ENCODE peak calls at places on chromosomes 7 and 10, in eight cellular contexts. N, T, F, B, G, V, W and E are unnamed samples.

GRCh38 chr7:92034116-92034515 is 93.5 kb downstream of the AKAP9 start:
- DNase-seq in G (no peak), V (no peak), N (no peak), W (no peak), B (no peak), F (no peak), T (no peak), E (no peak)

GRCh38 chr10:79162022-79162421 is 93.3 kb downstream of the ZMIZ1 start:
- DNase-seq in N (no peak), V (no peak), G (no peak), B (no peak), F (no peak), T (no peak), W (no peak), E (no peak)

GRCh38 chr10:86671985-86672710 is 3.8 kb downstream of the LDB3 start:
- DNase-seq in T (no peak), N (no peak), G (no peak), B (no peak), W (no peak), V (no peak), F (no peak), E (no peak)

GRCh38 chr10:45404087-45404769 is 30.2 kb downstream of the ALOX5 start:
- DNase-seq in G (no peak), V (no peak), F (peak), W (no peak), B (no peak), N (no peak), T (no peak), E (no peak)

GRCh38 chr7:3888096-3888495 is 587.0 kb downstream of the SDK1 start:
- DNase-seq in B (no peak), T (no peak), G (no peak), W (no peak), N (peak), V (no peak), F (no peak), E (no peak)

GRCh38 chr7:152076324-152076821 is 50.9 kb downstream of the GALNT11 start:
- DNase-seq in T (no peak), G (peak), N (peak), B (peak), V (peak), F (no peak), W (peak), E (no peak)

GRCh38 chr7:108824840-108825540 is 255.3 kb downstream of the DNAJB9 start:
- DNase-seq in T (no peak), F (no peak), N (peak), G (peak), V (no peak), B (no peak), W (no peak), E (no peak)

GRCh38 chr10:132689721-132690360 is 96.1 kb downstream of the NKX6-2 start:
- DNase-seq in W (no peak), T (peak), V (no peak), N (no peak), F (peak), G (peak), B (no peak), E (no peak)

GRCh38 chr10:22343761-22344160 is 1.5 kb upstream of the SPAG6 start:
- DNase-seq in W (no peak), F (no peak), G (no peak), T (no peak), V (no peak), B (no peak), N (no peak), E (no peak)

GRCh38 chr10:62814901-62815372 is 1.2 kb downstream of the EGR2 start:
- DNase-seq in G (no peak), V (peak), B (no peak), W (no peak), F (peak), T (peak), N (no peak), E (no peak)

GRCh38 chr7:17534348-17534747 is 235.9 kb downstream of the AHR start:
- DNase-seq in N (no peak), B (no peak), F (no peak), W (no peak), G (no peak), V (no peak), T (no peak), E (no peak)

GRCh38 chr7:17528636-17529035 is 230.2 kb downstream of the AHR start:
- DNase-seq in T (no peak), W (no peak), N (peak), G (no peak), V (no peak), B (no peak), F (no peak), E (no peak)

GRCh38 chr7:17532861-17533404 is 234.5 kb downstream of the AHR start:
- DNase-seq in V (no peak), B (peak), T (no peak), N (peak), G (no peak), W (no peak), F (no peak), E (no peak)

GRCh38 chr7:17530249-17530648 is 231.8 kb downstream of the AHR start:
- DNase-seq in F (no peak), V (no peak), W (no peak), T (no peak), B (no peak), N (no peak), G (no peak), E (no peak)

GRCh38 chr7:17530741-17531417 is 232.4 kb downstream of the AHR start:
- DNase-seq in F (no peak), W (no peak), V (no peak), B (peak), G (no peak), N (peak), T (no peak), E (no peak)
- TF ChIP-seq CTCF in F (peak), W (peak), V (no peak), B (no peak), G (peak), N (peak), T (no peak), E (no peak)

DNA sequence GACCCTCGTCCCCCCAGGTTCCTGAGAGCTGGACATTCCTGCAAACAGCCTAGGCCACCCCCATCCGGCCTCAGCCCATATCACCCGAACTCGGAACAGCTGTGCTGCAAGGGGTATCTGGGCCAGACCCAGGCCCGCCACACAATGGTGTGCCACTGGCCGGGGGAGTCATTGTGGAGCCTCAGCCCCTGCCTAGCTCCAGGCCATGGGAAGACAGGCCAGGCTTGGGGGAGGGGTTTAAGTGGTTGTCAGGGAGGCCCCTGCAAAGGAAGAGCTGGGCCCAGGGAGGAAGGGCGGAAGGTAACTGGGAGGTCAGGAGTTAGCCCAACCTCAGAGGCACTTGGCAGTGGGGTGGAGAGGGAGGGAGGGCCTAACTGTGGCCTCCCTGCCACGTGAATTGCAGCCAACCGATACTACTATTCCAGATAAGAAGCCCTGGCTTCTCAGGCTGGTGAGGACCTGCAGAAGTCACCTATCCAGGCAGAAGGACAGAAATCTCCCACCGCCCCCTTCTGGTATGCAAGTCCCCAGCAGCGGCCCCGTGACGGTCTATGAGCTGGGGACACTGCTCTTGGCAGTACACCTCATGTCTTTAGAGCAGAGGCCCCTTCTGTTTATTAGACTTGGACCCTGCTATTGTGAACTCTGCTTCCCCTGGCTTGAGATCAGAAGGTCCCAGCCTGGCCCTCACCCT is 26.8 kb downstream of the VSIR start:
- DNase-seq in F (no peak), V (no peak), N (no peak), B (no peak), T (no peak), W (peak), G (peak), E (no peak)
- TF ChIP-seq CTCF in F (peak), V (no peak), N (no peak), B (no peak), T (no peak), W (no peak), G (peak), E (no peak)

GRCh38 chr10:72074413-72075183 is 13.8 kb downstream of the SPOCK2 start:
- DNase-seq in T (no peak), W (no peak), V (no peak), N (no peak), B (no peak), G (no peak), F (peak), E (no peak)

GRCh38 chr10:72069751-72070501 is 18.4 kb downstream of the SPOCK2 start:
- DNase-seq in F (no peak), G (no peak), V (no peak), T (no peak), W (no peak), B (no peak), N (no peak), E (no peak)

GRCh38 chr10:72072639-72073038 is 15.7 kb downstream of the SPOCK2 start:
- DNase-seq in G (no peak), F (peak), N (no peak), B (no peak), T (no peak), W (no peak), V (no peak), E (no peak)

GRCh38 chr10:72073677-72074412 is 14.5 kb downstream of the SPOCK2 start:
- DNase-seq in V (no peak), T (no peak), N (no peak), F (peak), G (no peak), B (no peak), W (no peak), E (no peak)

DNA sequence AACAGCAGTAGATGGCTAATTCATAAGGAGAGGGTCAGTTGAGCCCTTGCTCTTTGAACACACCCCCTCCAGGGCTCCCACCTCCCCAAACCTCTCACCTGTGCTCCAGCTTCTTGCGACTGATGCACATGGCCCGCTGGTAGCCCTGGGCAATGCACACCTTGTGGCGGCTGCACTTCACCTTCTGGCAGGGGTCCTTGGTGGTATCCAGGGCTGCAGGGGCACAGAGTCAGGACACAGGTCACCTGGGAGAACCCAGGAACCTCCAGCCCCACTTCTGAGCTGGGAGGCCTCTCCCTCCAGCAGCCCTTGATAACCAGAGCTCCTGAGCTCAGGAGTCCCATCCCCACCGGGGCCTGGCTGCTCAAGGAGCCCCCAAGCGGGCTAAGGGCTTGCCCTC is 16.3 kb downstream of the SPOCK2 start:
- DNase-seq in F (no peak), B (no peak), N (no peak), V (no peak), T (no peak), G (no peak), W (no peak), E (no peak)
- TF ChIP-seq CTCF in F (no peak), B (no peak), N (no peak), V (no peak), T (no peak), G (no peak), W (no peak), E (no peak)

GRCh38 chr10:31061941-31062340 is 30.3 kb upstream of the ZNF438 start:
- DNase-seq in V (no peak), B (no peak), F (no peak), W (no peak), N (no peak), T (no peak), G (no peak), E (no peak)
- TF ChIP-seq CTCF in V (no peak), B (no peak), F (no peak), W (no peak), N (no peak), T (no peak), G (no peak), E (no peak)

DNA sequence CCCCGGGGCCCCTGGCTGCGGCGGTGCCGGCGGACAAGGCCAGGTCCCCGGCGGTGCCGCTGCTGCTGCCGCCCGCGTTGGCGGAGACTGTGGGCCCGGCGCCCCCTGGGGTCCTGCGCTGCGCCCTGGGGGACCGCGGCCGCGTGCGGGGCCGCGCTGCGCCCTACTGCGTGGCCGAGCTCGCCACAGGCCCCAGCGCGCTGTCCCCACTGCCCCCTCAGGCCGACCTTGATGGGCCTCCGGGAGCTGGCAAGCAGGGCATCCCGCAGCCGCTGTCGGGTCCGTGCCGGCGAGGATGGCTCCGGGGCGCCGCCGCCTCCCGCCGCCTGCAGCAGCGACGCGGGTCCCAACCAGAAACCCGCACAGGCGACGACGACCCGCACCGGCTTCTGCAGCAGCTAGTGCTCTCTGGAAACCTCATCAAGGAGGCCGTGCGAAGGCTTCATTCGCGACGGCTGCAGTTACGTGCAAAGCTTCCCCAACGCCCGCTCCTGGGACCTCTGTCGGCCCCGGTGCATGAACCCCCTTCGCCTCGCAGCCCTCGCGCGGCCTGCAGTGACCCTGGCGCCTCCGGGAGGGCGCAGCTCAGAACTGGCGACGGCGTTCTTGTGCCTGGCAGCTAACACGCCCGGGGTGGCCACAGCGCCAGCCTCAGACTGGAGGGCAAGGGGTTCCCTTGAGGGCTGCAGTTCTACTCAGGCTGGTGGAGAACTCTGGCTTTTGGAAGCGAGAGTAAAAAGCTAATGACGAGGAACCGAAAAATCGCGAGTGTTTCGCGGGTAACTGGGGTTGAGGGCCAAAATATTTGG is 804 bp downstream of the FRAT1 start:
- DNase-seq in W (peak), V (peak), T (peak), N (peak), F (peak), B (peak), G (peak), E (peak)
- TF ChIP-seq CTCF in W (no peak), V (no peak), T (no peak), N (no peak), F (peak), B (peak), G (peak), E (no peak)

GRCh38 chr7:47089068-47089417 is 492.9 kb downstream of the TNS3 start:
- DNase-seq in N (no peak), B (no peak), W (no peak), G (no peak), F (no peak), V (no peak), T (no peak), E (no peak)
- TF ChIP-seq CTCF in N (no peak), B (peak), W (peak), G (no peak), F (no peak), V (peak), T (no peak), E (no peak)

GRCh38 chr7:44232396-44232795 is 31.6 kb downstream of the YKT6 start:
- DNase-seq in F (no peak), G (no peak), W (no peak), V (no peak), N (no peak), T (peak), B (no peak), E (no peak)
- TF ChIP-seq CTCF in F (no peak), G (no peak), W (no peak), V (no peak), N (no peak), T (no peak), B (no peak), E (no peak)

DNA sequence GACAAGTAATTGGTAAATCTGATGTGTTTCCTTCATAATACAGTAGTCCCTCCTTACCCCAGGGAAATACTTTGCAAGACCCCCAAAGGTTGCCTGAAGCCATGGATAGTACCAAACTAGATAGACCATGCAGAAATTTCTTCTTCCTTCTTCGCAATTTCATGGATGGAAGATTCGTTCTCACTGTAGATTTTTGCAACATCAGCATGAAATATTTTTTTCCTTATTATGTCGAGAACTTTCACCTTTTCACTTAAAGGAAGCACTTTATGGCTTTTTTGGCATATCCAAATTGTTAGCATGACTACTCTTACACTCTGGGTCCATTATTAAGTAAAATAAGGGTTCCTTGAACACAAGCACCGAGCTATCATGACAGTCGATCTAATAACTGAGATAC is 333.2 kb downstream of the LHFPL3 start:
- DNase-seq in T (no peak), N (no peak), B (no peak), V (no peak), F (no peak), G (no peak), W (no peak), E (no peak)
- TF ChIP-seq CTCF in T (no peak), N (no peak), B (no peak), V (no peak), F (no peak), G (no peak), W (no peak), E (no peak)